ENCODE peak calls at places on chromosomes 16 and 17, in four cellular contexts. G is A549, Y is left ventricle myocardium inferior, O is breast epithelium. R is an unnamed sample.

GRCh38 chr17:37177234-37177633 is 198.6 kb upstream of the C17orf78 start:
- DNase-seq in O (no peak), Y (no peak), G (no peak), R (no peak)

GRCh38 chr17:30290077-30290476 is 1.7 kb downstream of the BLMH start:
- DNase-seq in O (no peak), G (no peak), Y (no peak), R (no peak)

GRCh38 chr17:8189041-8189710 is 804 bp downstream of the BORCS6 start:
- DNase-seq in O (no peak), G (no peak), Y (peak), R (no peak)

GRCh38 chr16:75074920-75075687 is 41.5 kb downstream of the LDHD start:
- DNase-seq in Y (no peak), G (no peak), O (no peak), R (no peak)

GRCh38 chr17:75571197-75571884 is 16.3 kb upstream of the MYO15B start:
- DNase-seq in Y (no peak), G (no peak), O (no peak), R (no peak)

GRCh38 chr17:75637561-75637960 is 4.3 kb downstream of the SMIM5 start:
- DNase-seq in Y (no peak), O (no peak), G (no peak), R (no peak)

GRCh38 chr16:67146523-67147357 is 4.1 kb downstream of the B3GNT9 start:
- DNase-seq in O (no peak), G (no peak), Y (no peak), R (no peak)

GRCh38 chr17:44310612-44311376 is 2.4 kb downstream of the RUNDC3A start:
- DNase-seq in O (no peak), G (no peak), Y (no peak), R (no peak)

GRCh38 chr17:12536472-12536871 is 129.2 kb upstream of the MYOCD start:
- DNase-seq in G (no peak), O (no peak), Y (no peak), R (no peak)

GRCh38 chr16:81204794-81205680 is 33.5 kb upstream of the BCO1 start:
- DNase-seq in O (no peak), Y (no peak), G (peak), R (peak)

GRCh38 chr16:70577256-70577698 is 53.7 kb downstream of the SF3B3 start:
- DNase-seq in O (peak), G (no peak), Y (no peak), R (no peak)

GRCh38 chr16:25553711-25554436 is 137.9 kb upstream of the HS3ST4 start:
- DNase-seq in Y (no peak), O (no peak), G (no peak), R (no peak)

GRCh38 chr17:75542184-75542583 is 16.7 kb downstream of the LLGL2 start:
- DNase-seq in O (no peak), G (no peak), Y (no peak), R (no peak)

GRCh38 chr16:68760671-68761275 is 23.7 kb downstream of the CDH1 start:
- DNase-seq in O (peak), G (peak), Y (no peak), R (no peak)

GRCh38 chr16:11686713-11687112 is 18.5 kb downstream of the SNN start:
- DNase-seq in O (no peak), Y (no peak), G (no peak), R (no peak)

GRCh38 chr17:27944546-27945332 is 51.6 kb upstream of the LYRM9 start:
- DNase-seq in G (no peak), O (no peak), Y (no peak), R (no peak)

GRCh38 chr16:47037396-47037745 is 63.9 kb upstream of the DNAJA2 start:
- DNase-seq in G (peak), O (no peak), Y (peak), R (no peak)

DNA sequence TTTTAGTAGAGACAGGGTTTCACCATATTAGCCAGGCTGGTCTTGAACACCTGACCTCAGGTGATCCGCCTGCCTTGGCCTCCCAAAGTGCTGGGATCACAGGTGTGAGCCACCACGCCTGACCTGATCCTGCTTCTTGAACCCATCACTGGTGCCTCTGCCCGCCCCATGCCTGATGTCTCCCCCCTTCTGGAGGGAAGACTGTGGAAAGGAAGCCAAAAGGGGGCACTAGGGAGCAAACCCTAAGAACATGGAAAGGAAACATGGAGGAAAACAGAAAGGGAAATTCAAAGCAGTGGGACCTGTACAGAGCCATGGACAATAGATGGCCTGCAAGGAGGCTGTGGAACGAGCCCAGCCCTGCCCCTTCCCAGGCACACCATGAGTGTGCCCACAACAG is 31.1 kb upstream of the FASN start:
- DNase-seq in G (no peak), O (no peak), Y (no peak), R (no peak)
- TF ChIP-seq CTCF in G (no peak), O (no peak), Y (no peak), R (no peak)

GRCh38 chr17:32256012-32256694 is 9.5 kb upstream of the RHBDL3 start:
- DNase-seq in Y (no peak), O (no peak), G (no peak), R (no peak)

GRCh38 chr17:32253117-32253611 is 12.5 kb upstream of the RHBDL3 start:
- DNase-seq in O (peak), G (peak), Y (peak), R (peak)

GRCh38 chr17:32258383-32259121 is 7.1 kb upstream of the RHBDL3 start:
- DNase-seq in O (no peak), G (no peak), Y (no peak), R (no peak)

GRCh38 chr17:32259596-32259995 is 6.0 kb upstream of the RHBDL3 start:
- DNase-seq in O (no peak), Y (no peak), G (no peak), R (no peak)

DNA sequence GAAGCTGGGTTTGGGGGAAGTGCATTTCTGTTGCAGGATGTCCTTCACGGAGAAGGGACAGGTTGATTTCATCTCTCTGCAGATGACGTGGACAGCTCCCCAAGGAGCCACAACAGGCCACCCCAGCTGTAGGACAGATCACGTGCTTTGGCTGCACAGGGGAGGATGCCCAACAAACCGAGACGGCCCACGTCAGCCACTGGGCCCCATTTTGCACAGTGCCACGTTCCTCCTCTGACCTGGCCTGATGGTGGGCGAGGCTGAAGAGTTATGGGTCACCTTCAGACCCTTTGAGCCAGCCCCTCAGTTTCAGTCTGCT is 9.0 kb upstream of the RHBDL3 start:
- DNase-seq in G (no peak), Y (no peak), O (no peak), R (no peak)
- TF ChIP-seq CTCF in G (no peak), Y (no peak), O (no peak), R (no peak)

DNA sequence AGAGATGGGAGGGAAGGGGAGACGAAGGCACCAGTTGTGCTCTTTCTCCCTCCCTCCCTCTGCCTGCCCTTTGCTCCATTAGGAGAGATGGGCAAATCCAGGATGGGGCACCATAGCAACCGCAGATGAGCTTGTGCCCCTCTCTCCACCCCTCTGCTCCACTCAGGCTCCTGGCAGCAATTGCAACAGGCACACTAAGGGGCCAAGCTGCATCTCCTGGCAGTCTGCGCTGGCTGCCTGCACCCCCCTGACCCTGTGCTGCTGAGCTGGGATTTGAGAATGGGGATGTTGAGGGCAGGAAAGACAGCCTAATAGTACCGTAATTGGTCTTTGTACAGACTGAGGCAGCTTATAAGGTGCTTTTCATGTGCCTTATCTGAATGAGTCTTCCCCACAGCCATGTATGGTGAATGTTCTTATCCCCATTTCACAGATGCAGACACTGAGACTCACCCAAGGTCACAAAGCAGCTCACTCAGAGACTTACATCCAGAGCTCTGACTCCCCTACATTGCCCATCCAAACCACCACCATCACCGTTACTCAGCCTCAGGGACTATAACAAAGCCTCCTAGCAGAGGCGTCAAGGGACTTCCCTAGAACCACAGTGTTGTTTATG is 480 bp upstream of the GPR179 start:
- DNase-seq in Y (no peak), O (no peak), G (no peak), R (no peak)
- TF ChIP-seq CTCF in Y (no peak), O (no peak), G (no peak), R (no peak)

DNA sequence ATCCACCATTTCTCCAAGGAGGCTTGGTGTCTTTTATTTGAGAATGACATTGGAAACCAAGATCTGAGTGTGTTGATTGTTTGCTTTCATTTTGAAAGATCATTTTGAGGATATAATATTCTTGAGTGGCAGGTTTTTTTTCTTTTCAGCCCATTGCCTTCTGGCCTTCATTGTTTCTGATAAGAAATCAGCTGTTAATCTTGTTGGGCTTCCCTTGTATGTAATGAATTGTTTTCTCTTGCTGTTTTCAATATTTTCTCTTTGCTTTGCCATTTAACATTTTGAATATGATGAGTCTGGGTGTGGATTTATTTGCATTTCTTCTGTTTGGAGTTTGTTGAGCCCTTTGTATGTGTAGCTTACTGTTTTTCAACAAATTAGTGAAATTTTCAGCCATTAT is 22.0 kb downstream of the PRSS54 start:
- DNase-seq in G (no peak), Y (no peak), O (no peak), R (no peak)
- TF ChIP-seq CTCF in G (no peak), Y (no peak), O (no peak), R (no peak)

DNA sequence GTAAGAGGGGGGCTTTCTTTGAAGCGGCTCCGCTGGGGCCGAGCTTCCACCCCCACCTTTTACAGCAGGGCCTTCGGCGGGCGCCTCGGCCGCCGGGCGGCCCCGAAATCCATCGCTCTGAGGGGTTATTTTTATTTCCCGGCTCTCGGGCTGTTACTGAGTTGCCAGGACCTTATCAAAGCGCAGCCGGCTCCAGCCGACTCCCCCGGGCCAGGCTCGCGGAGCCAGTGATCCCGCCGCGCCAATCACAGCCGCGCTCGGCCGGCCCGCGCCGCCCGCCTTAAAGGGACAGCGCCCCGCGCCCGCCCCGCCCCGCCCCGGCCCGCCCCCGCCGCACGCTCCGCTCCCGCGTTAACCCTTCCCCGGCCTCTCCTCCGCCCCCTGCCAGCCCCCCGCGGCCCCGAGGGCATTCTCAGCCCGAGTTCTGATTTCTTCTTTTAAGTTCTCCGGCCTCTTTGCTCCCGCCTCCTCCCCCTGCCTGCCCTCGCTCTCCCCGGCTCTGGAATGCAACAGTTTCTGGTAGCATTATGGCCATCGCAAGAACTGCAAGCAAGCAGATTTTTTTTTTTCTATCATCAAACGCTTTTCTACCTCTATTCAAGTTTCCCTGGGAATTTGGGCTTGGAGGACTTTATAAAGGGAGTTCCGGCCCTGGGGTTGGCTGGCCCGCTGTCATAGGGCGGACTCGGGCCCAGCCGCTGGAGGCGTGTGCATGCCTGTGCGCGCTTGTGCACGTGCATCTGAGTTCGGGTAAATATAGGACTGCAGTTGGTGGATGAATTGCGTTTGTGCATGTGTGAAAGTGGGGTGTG is at the start of gene AXIN2:
- DNase-seq in G (peak), Y (peak), O (peak), R (peak)
- TF ChIP-seq CTCF in G (no peak), Y (peak), O (peak), R (peak)

DNA sequence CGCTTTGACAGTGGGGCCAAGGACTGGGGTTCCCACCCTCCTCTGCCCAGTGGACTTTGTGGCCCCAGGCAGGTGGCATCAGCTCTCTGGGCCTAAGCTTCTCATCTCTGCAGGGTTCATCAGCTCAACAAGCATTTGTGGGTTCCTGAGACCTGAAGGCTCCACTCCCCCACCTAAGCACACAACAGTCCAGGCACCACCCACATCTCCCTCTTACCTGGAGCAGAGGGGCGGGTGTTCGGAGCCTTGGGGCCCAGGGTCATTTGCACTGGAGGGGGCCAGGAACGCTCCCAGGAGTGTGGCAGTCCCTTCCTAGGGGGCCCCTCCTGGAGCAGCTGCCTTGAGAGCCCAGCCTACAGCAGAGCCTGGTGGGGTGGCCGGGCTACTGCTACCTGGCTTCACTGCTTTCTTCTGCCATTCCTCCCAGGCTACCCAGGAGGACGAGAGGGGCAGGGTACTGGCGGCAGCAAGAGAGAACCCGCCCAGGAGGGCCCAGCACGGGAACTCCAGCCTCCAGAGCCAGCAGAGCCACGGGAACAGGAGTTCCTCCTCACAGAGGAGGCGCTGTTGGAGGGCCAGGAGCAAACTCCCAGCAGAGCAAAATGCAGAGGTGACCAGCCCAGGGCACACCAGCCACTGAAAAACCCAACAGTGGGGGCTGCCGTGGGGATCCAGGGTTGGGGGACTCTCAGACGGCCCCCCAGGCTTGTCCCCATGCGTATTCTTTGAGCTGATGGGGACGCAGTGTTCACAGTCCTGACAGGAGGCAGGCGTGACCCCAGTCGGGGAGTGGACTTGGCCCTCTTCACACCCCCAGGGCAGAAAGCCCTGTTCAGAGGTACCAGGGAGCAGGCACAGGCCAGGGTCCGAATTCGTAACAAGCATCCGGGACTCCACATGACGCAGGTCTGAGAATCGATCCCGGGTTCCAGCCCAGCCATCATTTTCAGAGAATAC is 35.1 kb upstream of the SLC38A10 start:
- DNase-seq in Y (no peak), G (peak), O (no peak), R (no peak)
- TF ChIP-seq CTCF in Y (no peak), G (peak), O (no peak), R (no peak)